ENCODE peak calls at places on chromosomes 6 and 20, in eight cellular contexts. Y is cardiac fibroblast; Z is GM04504; H is AG08395; R is GM12864; Q is left colon; K is skeletal muscle cell; D is activated naive CD4-positive, alpha-beta T cell. X is an unnamed sample.

GRCh38 chr6:166904101-166904746 is 52.1 kb downstream of the RNASET2 start:
- DNase-seq in K (no peak), D (no peak), Z (no peak), Y (no peak), Q (no peak), R (no peak), H (no peak), X (no peak)

GRCh38 chr6:96394727-96395126 is 126.9 kb upstream of the UFL1 start:
- DNase-seq in R (no peak), D (no peak), H (no peak), Z (no peak), Q (no peak), Y (peak), K (no peak), X (no peak)

GRCh38 chr6:144008501-144009245 is 614 bp upstream of the PLAGL1 start:
- DNase-seq in D (no peak), Q (peak), Y (no peak), Z (no peak), R (no peak), H (no peak), K (no peak), X (peak)

GRCh38 chr20:22626501-22626900 is 42.1 kb upstream of the FOXA2 start:
- DNase-seq in Y (no peak), R (no peak), Q (no peak), H (no peak), K (no peak), D (no peak), Z (no peak), X (no peak)

GRCh38 chr6:162463573-162463972 is 264.0 kb downstream of the PRKN start:
- DNase-seq in K (no peak), H (no peak), Z (no peak), R (no peak), Q (no peak), Y (no peak), D (no peak), X (no peak)

GRCh38 chr6:86942761-86943526 is 5.6 kb downstream of the HTR1E start:
- DNase-seq in Q (no peak), Y (no peak), K (no peak), D (no peak), Z (no peak), H (no peak), R (no peak), X (no peak)

GRCh38 chr20:20219016-20219415 is 148.9 kb upstream of the INSM1 start:
- DNase-seq in D (no peak), R (no peak), Z (no peak), Y (no peak), K (no peak), Q (no peak), H (no peak), X (no peak)

GRCh38 chr20:45347936-45348809 is at the start of gene SDC4:
- DNase-seq in H (peak), Q (peak), D (peak), K (no peak), Z (no peak), R (no peak), Y (peak), X (peak)

GRCh38 chr20:19699132-19699971 is 58.7 kb upstream of the RIN2 start:
- DNase-seq in D (no peak), H (peak), Z (peak), K (no peak), Y (peak), Q (no peak), R (no peak), X (no peak)

GRCh38 chr6:112286010-112286409 is 31.6 kb upstream of the LAMA4 start:
- DNase-seq in Z (no peak), H (no peak), R (no peak), Q (no peak), D (no peak), Y (no peak), K (no peak), X (no peak)

X was measured in pancreas.